ENCODE peak calls at places on chromosome 18, in eight cellular contexts. L is lower leg skin, W is A549, O is heart left ventricle, F is adrenal gland, C is tibial nerve, M is esophagus muscularis mucosa, B is breast epithelium. A is an unnamed sample.

GRCh38 chr18:25144835-25145234 is 207.1 kb downstream of the ZNF521 start:
- DNase-seq in L (no peak), F (peak; percentile 45), O (peak; percentile 59), C (no peak), M (no peak), W (no peak), B (no peak), A (peak; percentile 46)

GRCh38 chr18:24118750-24119577 is 19.9 kb upstream of the CABYR start:
- DNase-seq in C (peak; percentile 77), F (peak; percentile 86), M (peak; percentile 92), L (peak; percentile 71), W (peak; percentile 35), O (peak; percentile 42), B (peak; percentile 76), A (peak; percentile 81)

GRCh38 chr18:31977270-31977872 is 34.4 kb upstream of the TRAPPC8 start:
- DNase-seq in W (peak; percentile 10), B (no peak), C (no peak), L (no peak), M (no peak), O (no peak), F (peak; percentile 69), A (peak; percentile 48)

GRCh38 chr18:76451475-76452331 is 43.3 kb downstream of the ZNF516 start:
- DNase-seq in B (no peak), F (peak; percentile 19), M (no peak), L (no peak), C (no peak), W (no peak), O (no peak), A (peak; percentile 48)

GRCh38 chr18:41371718-41372117 is 583.3 kb upstream of the PIK3C3 start:
- DNase-seq in B (no peak), L (no peak), C (no peak), W (no peak), M (no peak), F (no peak), O (no peak), A (no peak)

GRCh38 chr18:13464432-13465125 is 246.0 kb downstream of the LDLRAD4 start:
- DNase-seq in W (no peak), O (peak; percentile 77), C (peak; percentile 28), B (no peak), M (no peak), F (no peak), L (no peak), A (peak; percentile 94)

GRCh38 chr18:9123520-9123919 is 13.1 kb upstream of the ANKRD12 start:
- DNase-seq in M (no peak), C (no peak), F (no peak), L (no peak), O (no peak), B (no peak), W (no peak), A (no peak)

GRCh38 chr18:75321431-75321830 is 106.1 kb downstream of the SMIM21 start:
- DNase-seq in O (no peak), M (peak; percentile 82), B (no peak), C (no peak), W (no peak), L (no peak), F (no peak), A (no peak)

GRCh38 chr18:24016643-24017042 is 2.1 kb downstream of the TTC39C start:
- DNase-seq in W (peak; percentile 33), F (no peak), M (no peak), C (no peak), L (no peak), O (no peak), B (no peak), A (peak; percentile 11)

GRCh38 chr18:59814872-59815271 is 84.9 kb upstream of the PMAIP1 start:
- DNase-seq in O (no peak), M (no peak), F (no peak), L (no peak), C (no peak), B (no peak), W (no peak), A (no peak)

GRCh38 chr18:73784853-73785252 is 362.8 kb downstream of the FBXO15 start:
- DNase-seq in L (no peak), M (no peak), O (no peak), C (peak; percentile 9), B (no peak), W (no peak), F (no peak), A (no peak)

GRCh38 chr18:32271649-32272324 is 81.9 kb downstream of the MEP1B start:
- DNase-seq in O (no peak), M (no peak), W (peak; percentile 40), C (no peak), F (peak; percentile 45), B (no peak), L (no peak), A (peak; percentile 38)

GRCh38 chr18:47150029-47150823 is at the start of gene HDHD2:
- DNase-seq in M (peak; percentile 93), B (peak; percentile 85), C (peak; percentile 59), L (peak; percentile 65), F (peak; percentile 86), W (peak; percentile 58), O (peak; percentile 90), A (peak; percentile 82)
- TF ChIP-seq POLR2A in M (peak; percentile 72), B (peak; percentile 76), C (peak; percentile 49), L (no peak), F (peak; percentile 83), W (peak; percentile 83), O (peak; percentile 79), A (peak; percentile 95)

GRCh38 chr18:44637210-44638051 is 43.3 kb upstream of the SETBP1 start:
- DNase-seq in B (no peak), C (no peak), O (no peak), L (no peak), M (no peak), W (peak; percentile 7), F (no peak), A (no peak)
- H3K4me3 ChIP-seq in B (no peak overlapping the region), C (no peak overlapping the region), O (no peak overlapping the region), L (no peak overlapping the region), M (no peak overlapping the region), W (no peak overlapping the region), F (no peak overlapping the region), A (no peak overlapping the region)

DNA sequence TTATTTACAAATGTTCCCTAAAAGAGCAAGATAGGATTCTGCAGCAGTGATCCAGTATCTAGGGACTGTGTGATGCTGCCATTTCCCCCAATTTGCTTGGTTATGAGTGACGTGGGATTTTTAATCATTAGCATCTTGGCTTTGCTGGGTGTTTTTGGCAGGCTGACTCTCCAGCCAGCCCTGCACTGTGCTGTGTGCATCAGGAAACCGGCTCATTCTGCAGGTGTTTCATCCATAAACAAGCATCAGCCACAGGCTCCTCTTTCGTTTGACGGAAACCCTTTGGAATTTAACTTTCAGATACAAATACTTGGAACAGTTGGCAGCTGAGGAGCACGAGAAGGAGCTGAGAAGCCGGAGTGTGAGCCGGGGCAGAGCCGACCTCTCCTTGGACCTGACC is 135.9 kb downstream of the TPGS2 start:
- DNase-seq in O (no peak), M (no peak), F (no peak), W (no peak), L (no peak), C (no peak), B (no peak), A (no peak)
- TF ChIP-seq POLR2A in O (no peak), M (no peak), F (no peak), W (no peak), L (no peak), C (no peak), B (no peak), A (no peak)

GRCh38 chr18:63232826-63233225 is 86.7 kb downstream of the BCL2 start:
- DNase-seq in O (no peak), W (no peak), C (no peak), L (no peak), B (no peak), M (no peak), F (no peak), A (no peak)
- H3K4me3 ChIP-seq in O (no peak overlapping the region), W (no peak overlapping the region), C (no peak overlapping the region), L (no peak overlapping the region), B (no peak overlapping the region), M (no peak overlapping the region), F (no peak overlapping the region), A (no peak overlapping the region)

GRCh38 chr18:79405781-79406575 is 10.2 kb downstream of the NFATC1 start:
- DNase-seq in F (peak; percentile 56), O (peak; percentile 74), W (no peak), C (peak; percentile 65), L (no peak), B (no peak), M (no peak), A (peak; percentile 44)
- TF ChIP-seq POLR2A in F (no peak), O (no peak), W (no peak), C (no peak), L (no peak), B (no peak), M (no peak), A (no peak)

DNA sequence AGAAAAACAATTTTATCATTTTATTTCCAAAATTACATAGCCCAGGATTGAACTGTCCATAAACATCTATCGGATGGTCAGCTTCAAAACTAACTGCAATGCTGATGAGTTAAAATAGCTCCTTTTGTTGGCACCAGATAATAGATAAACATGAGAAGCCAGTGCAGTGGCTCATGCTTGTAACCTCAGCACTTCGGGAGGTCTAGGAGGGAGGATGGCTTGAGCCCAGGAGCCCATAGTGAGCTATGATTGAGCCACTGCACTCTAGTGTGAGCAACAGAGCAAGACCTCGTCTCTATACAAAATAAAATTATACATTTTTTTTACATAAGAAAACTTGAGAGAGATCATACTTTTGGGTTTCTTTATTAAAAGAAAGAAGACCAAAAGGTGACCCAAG is 34.6 kb upstream of the IMPA2 start:
- DNase-seq in O (peak; percentile 36), B (no peak), L (no peak), F (peak; percentile 39), W (no peak), M (no peak), C (no peak), A (no peak)
- H3K4me3 ChIP-seq in O (peak overlapping the region; percentile 66), B (peak overlapping the region; percentile 52), L (no peak overlapping the region), F (no peak overlapping the region), W (peak overlapping the region; percentile 49), M (peak overlapping the region; percentile 59), C (peak overlapping the region; percentile 4), A (no peak overlapping the region)

A was measured in endothelial cell of umbilical vein.